ENCODE peak calls at places on chromosomes 2 and 18, in eight cellular contexts. One of them, this sample, is unnamed.

GRCh38 chr2:197909377-197909776 is 105.0 kb downstream of the PLCL1 start:
- DNase-seq in stimulated activated CD4-positive, alpha-beta T cell treated with anti-CD3 and anti-CD28 coated beads, Interleukin-12 subunit alpha, Interleukin-12 subunit beta, amount 100 ng/mL, for 48 hours: no peak
- DNase-seq in nephron progenitor cell: no peak
- DNase-seq in sigmoid colon: no peak
- DNase-seq in tibial artery: no peak
- DNase-seq in T-helper 1 cell: no peak
- DNase-seq in heart left ventricle: no peak
- DNase-seq in Caco-2: no peak
- DNase-seq in this sample: no peak

GRCh38 chr18:26549103-26549485 is 741 bp upstream of the KCTD1 start:
- DNase-seq in nephron progenitor cell: peak
- DNase-seq in sigmoid colon: peak
- DNase-seq in heart left ventricle: no peak
- DNase-seq in Caco-2: peak
- DNase-seq in stimulated activated CD4-positive, alpha-beta T cell treated with anti-CD3 and anti-CD28 coated beads, Interleukin-12 subunit alpha, Interleukin-12 subunit beta, amount 100 ng/mL, for 48 hours: no peak
- DNase-seq in T-helper 1 cell: no peak
- DNase-seq in tibial artery: peak
- DNase-seq in this sample: no peak

GRCh38 chr2:83273322-83273721 is 1185.8 kb downstream of the SUCLG1 start:
- DNase-seq in sigmoid colon: no peak
- DNase-seq in stimulated activated CD4-positive, alpha-beta T cell treated with anti-CD3 and anti-CD28 coated beads, Interleukin-12 subunit alpha, Interleukin-12 subunit beta, amount 100 ng/mL, for 48 hours: no peak
- DNase-seq in heart left ventricle: no peak
- DNase-seq in nephron progenitor cell: no peak
- DNase-seq in T-helper 1 cell: no peak
- DNase-seq in tibial artery: no peak
- DNase-seq in Caco-2: no peak
- DNase-seq in this sample: no peak

GRCh38 chr2:201807452-201807980 is 1.2 kb downstream of the CDK15 start:
- DNase-seq in tibial artery: peak
- DNase-seq in stimulated activated CD4-positive, alpha-beta T cell treated with anti-CD3 and anti-CD28 coated beads, Interleukin-12 subunit alpha, Interleukin-12 subunit beta, amount 100 ng/mL, for 48 hours: no peak
- DNase-seq in T-helper 1 cell: no peak
- DNase-seq in nephron progenitor cell: peak
- DNase-seq in Caco-2: no peak
- DNase-seq in heart left ventricle: peak
- DNase-seq in sigmoid colon: peak
- DNase-seq in this sample: peak

GRCh38 chr2:126793885-126794613 is 104.6 kb upstream of the TEX51 start:
- DNase-seq in stimulated activated CD4-positive, alpha-beta T cell treated with anti-CD3 and anti-CD28 coated beads, Interleukin-12 subunit alpha, Interleukin-12 subunit beta, amount 100 ng/mL, for 48 hours: no peak
- DNase-seq in T-helper 1 cell: no peak
- DNase-seq in sigmoid colon: peak
- DNase-seq in tibial artery: no peak
- DNase-seq in nephron progenitor cell: no peak
- DNase-seq in heart left ventricle: no peak
- DNase-seq in Caco-2: no peak
- DNase-seq in this sample: no peak

GRCh38 chr2:72028996-72029395 is 118.7 kb downstream of the CYP26B1 start:
- DNase-seq in Caco-2: no peak
- DNase-seq in stimulated activated CD4-positive, alpha-beta T cell treated with anti-CD3 and anti-CD28 coated beads, Interleukin-12 subunit alpha, Interleukin-12 subunit beta, amount 100 ng/mL, for 48 hours: no peak
- DNase-seq in sigmoid colon: no peak
- DNase-seq in tibial artery: no peak
- DNase-seq in nephron progenitor cell: no peak
- DNase-seq in T-helper 1 cell: no peak
- DNase-seq in heart left ventricle: no peak
- DNase-seq in this sample: no peak

GRCh38 chr2:29841386-29842004 is 79.9 kb downstream of the ALK start:
- DNase-seq in sigmoid colon: no peak
- DNase-seq in tibial artery: no peak
- DNase-seq in heart left ventricle: no peak
- DNase-seq in nephron progenitor cell: peak
- DNase-seq in Caco-2: no peak
- DNase-seq in stimulated activated CD4-positive, alpha-beta T cell treated with anti-CD3 and anti-CD28 coated beads, Interleukin-12 subunit alpha, Interleukin-12 subunit beta, amount 100 ng/mL, for 48 hours: peak
- DNase-seq in T-helper 1 cell: no peak
- DNase-seq in this sample: no peak

GRCh38 chr2:215921884-215922283 is 91.5 kb downstream of the MREG start:
- DNase-seq in sigmoid colon: no peak
- DNase-seq in stimulated activated CD4-positive, alpha-beta T cell treated with anti-CD3 and anti-CD28 coated beads, Interleukin-12 subunit alpha, Interleukin-12 subunit beta, amount 100 ng/mL, for 48 hours: no peak
- DNase-seq in tibial artery: no peak
- DNase-seq in Caco-2: no peak
- DNase-seq in heart left ventricle: peak
- DNase-seq in T-helper 1 cell: no peak
- DNase-seq in nephron progenitor cell: no peak
- DNase-seq in this sample: no peak

GRCh38 chr2:160036736-160037135 is 25.7 kb downstream of the PLA2R1 start:
- DNase-seq in stimulated activated CD4-positive, alpha-beta T cell treated with anti-CD3 and anti-CD28 coated beads, Interleukin-12 subunit alpha, Interleukin-12 subunit beta, amount 100 ng/mL, for 48 hours: no peak
- DNase-seq in sigmoid colon: no peak
- DNase-seq in heart left ventricle: no peak
- DNase-seq in nephron progenitor cell: no peak
- DNase-seq in T-helper 1 cell: no peak
- DNase-seq in tibial artery: no peak
- DNase-seq in Caco-2: no peak
- DNase-seq in this sample: no peak

GRCh38 chr2:204479557-204479956 is 65.7 kb upstream of the PARD3B start:
- DNase-seq in Caco-2: no peak
- DNase-seq in sigmoid colon: no peak
- DNase-seq in T-helper 1 cell: no peak
- DNase-seq in nephron progenitor cell: no peak
- DNase-seq in stimulated activated CD4-positive, alpha-beta T cell treated with anti-CD3 and anti-CD28 coated beads, Interleukin-12 subunit alpha, Interleukin-12 subunit beta, amount 100 ng/mL, for 48 hours: peak
- DNase-seq in heart left ventricle: no peak
- DNase-seq in tibial artery: no peak
- DNase-seq in this sample: no peak

GRCh38 chr2:160278889-160279196 is 78.8 kb upstream of the ITGB6 start:
- DNase-seq in nephron progenitor cell: no peak
- DNase-seq in tibial artery: no peak
- DNase-seq in T-helper 1 cell: no peak
- DNase-seq in stimulated activated CD4-positive, alpha-beta T cell treated with anti-CD3 and anti-CD28 coated beads, Interleukin-12 subunit alpha, Interleukin-12 subunit beta, amount 100 ng/mL, for 48 hours: no peak
- DNase-seq in heart left ventricle: no peak
- DNase-seq in sigmoid colon: no peak
- DNase-seq in Caco-2: no peak
- DNase-seq in this sample: no peak

GRCh38 chr2:202037086-202037485 is 3.4 kb downstream of the FZD7 start:
- DNase-seq in heart left ventricle: no peak
- DNase-seq in nephron progenitor cell: no peak
- DNase-seq in sigmoid colon: peak
- DNase-seq in tibial artery: no peak
- DNase-seq in stimulated activated CD4-positive, alpha-beta T cell treated with anti-CD3 and anti-CD28 coated beads, Interleukin-12 subunit alpha, Interleukin-12 subunit beta, amount 100 ng/mL, for 48 hours: no peak
- DNase-seq in Caco-2: no peak
- DNase-seq in T-helper 1 cell: no peak
- DNase-seq in this sample: no peak

GRCh38 chr2:41869542-41870256 is 178.1 kb upstream of the PKDCC start:
- DNase-seq in nephron progenitor cell: peak
- DNase-seq in Caco-2: peak
- DNase-seq in tibial artery: peak
- DNase-seq in T-helper 1 cell: peak
- DNase-seq in sigmoid colon: peak
- DNase-seq in heart left ventricle: peak
- DNase-seq in stimulated activated CD4-positive, alpha-beta T cell treated with anti-CD3 and anti-CD28 coated beads, Interleukin-12 subunit alpha, Interleukin-12 subunit beta, amount 100 ng/mL, for 48 hours: peak
- DNase-seq in this sample: peak

GRCh38 chr2:44269831-44270230 is 5.4 kb upstream of the SLC3A1 start:
- DNase-seq in stimulated activated CD4-positive, alpha-beta T cell treated with anti-CD3 and anti-CD28 coated beads, Interleukin-12 subunit alpha, Interleukin-12 subunit beta, amount 100 ng/mL, for 48 hours: no peak
- DNase-seq in heart left ventricle: no peak
- DNase-seq in sigmoid colon: no peak
- DNase-seq in tibial artery: no peak
- DNase-seq in nephron progenitor cell: no peak
- DNase-seq in T-helper 1 cell: no peak
- DNase-seq in Caco-2: no peak
- DNase-seq in this sample: no peak

GRCh38 chr18:55400590-55401274 is 187.3 kb downstream of the TCF4 start:
- DNase-seq in Caco-2: no peak
- DNase-seq in stimulated activated CD4-positive, alpha-beta T cell treated with anti-CD3 and anti-CD28 coated beads, Interleukin-12 subunit alpha, Interleukin-12 subunit beta, amount 100 ng/mL, for 48 hours: no peak
- DNase-seq in tibial artery: no peak
- DNase-seq in sigmoid colon: no peak
- DNase-seq in nephron progenitor cell: no peak
- DNase-seq in T-helper 1 cell: no peak
- DNase-seq in heart left ventricle: no peak
- DNase-seq in this sample: no peak

GRCh38 chr18:21960189-21960588 is 209.2 kb upstream of the GATA6 start:
- DNase-seq in heart left ventricle: no peak
- DNase-seq in nephron progenitor cell: no peak
- DNase-seq in tibial artery: no peak
- DNase-seq in stimulated activated CD4-positive, alpha-beta T cell treated with anti-CD3 and anti-CD28 coated beads, Interleukin-12 subunit alpha, Interleukin-12 subunit beta, amount 100 ng/mL, for 48 hours: no peak
- DNase-seq in sigmoid colon: no peak
- DNase-seq in Caco-2: no peak
- DNase-seq in T-helper 1 cell: no peak
- DNase-seq in this sample: no peak

GRCh38 chr2:234388591-234388990 is 108.3 kb downstream of the ARL4C start:
- DNase-seq in heart left ventricle: no peak
- DNase-seq in sigmoid colon: no peak
- DNase-seq in T-helper 1 cell: no peak
- DNase-seq in stimulated activated CD4-positive, alpha-beta T cell treated with anti-CD3 and anti-CD28 coated beads, Interleukin-12 subunit alpha, Interleukin-12 subunit beta, amount 100 ng/mL, for 48 hours: no peak
- DNase-seq in Caco-2: no peak
- DNase-seq in nephron progenitor cell: no peak
- DNase-seq in tibial artery: no peak
- DNase-seq in this sample: no peak

GRCh38 chr18:32530947-32531651 is 60.4 kb upstream of the GAREM1 start:
- DNase-seq in T-helper 1 cell: no peak
- DNase-seq in heart left ventricle: no peak
- DNase-seq in Caco-2: no peak
- DNase-seq in nephron progenitor cell: no peak
- DNase-seq in tibial artery: no peak
- DNase-seq in stimulated activated CD4-positive, alpha-beta T cell treated with anti-CD3 and anti-CD28 coated beads, Interleukin-12 subunit alpha, Interleukin-12 subunit beta, amount 100 ng/mL, for 48 hours: no peak
- DNase-seq in sigmoid colon: no peak
- DNase-seq in this sample: no peak

GRCh38 chr18:51191139-51191717 is 6.3 kb downstream of the MEX3C start:
- DNase-seq in stimulated activated CD4-positive, alpha-beta T cell treated with anti-CD3 and anti-CD28 coated beads, Interleukin-12 subunit alpha, Interleukin-12 subunit beta, amount 100 ng/mL, for 48 hours: no peak
- DNase-seq in tibial artery: no peak
- DNase-seq in Caco-2: no peak
- DNase-seq in T-helper 1 cell: no peak
- DNase-seq in heart left ventricle: no peak
- DNase-seq in nephron progenitor cell: no peak
- DNase-seq in sigmoid colon: no peak
- DNase-seq in this sample: no peak

GRCh38 chr18:3620146-3621119 is 170.5 kb downstream of the TGIF1 start:
- DNase-seq in sigmoid colon: no peak
- DNase-seq in nephron progenitor cell: no peak
- DNase-seq in T-helper 1 cell: no peak
- DNase-seq in Caco-2: peak
- DNase-seq in stimulated activated CD4-positive, alpha-beta T cell treated with anti-CD3 and anti-CD28 coated beads, Interleukin-12 subunit alpha, Interleukin-12 subunit beta, amount 100 ng/mL, for 48 hours: no peak
- DNase-seq in heart left ventricle: no peak
- DNase-seq in tibial artery: no peak
- DNase-seq in this sample: no peak

This sample was measured in uterus.